ENCODE peak calls at places on chromosome 21, in ten cellular contexts. One of them, this sample, is unnamed.

GRCh38 chr21:28154121-28154520 is 838.6 kb downstream of the LTN1 start:
- DNase-seq in hepatocyte: no peak
- DNase-seq in testis: no peak
- DNase-seq in GM23248: no peak
- DNase-seq in RWPE2: no peak
- DNase-seq in thoracic aorta: no peak
- DNase-seq in thyroid gland: no peak
- DNase-seq in neural progenitor cell: no peak
- DNase-seq in AG09309: no peak
- DNase-seq in BJ: no peak
- DNase-seq in this sample: peak

GRCh38 chr21:22288885-22289509 is 1290.8 kb downstream of the NCAM2 start:
- DNase-seq in hepatocyte: no peak
- DNase-seq in testis: no peak
- DNase-seq in GM23248: no peak
- DNase-seq in RWPE2: no peak
- DNase-seq in thoracic aorta: no peak
- DNase-seq in thyroid gland: no peak
- DNase-seq in neural progenitor cell: no peak
- DNase-seq in AG09309: no peak
- DNase-seq in BJ: no peak
- DNase-seq in this sample: no peak

GRCh38 chr21:46000182-46000730 is 18.7 kb downstream of the COL6A1 start:
- DNase-seq in hepatocyte: no peak
- DNase-seq in testis: peak
- DNase-seq in GM23248: no peak
- DNase-seq in RWPE2: no peak
- DNase-seq in thoracic aorta: no peak
- DNase-seq in thyroid gland: no peak
- DNase-seq in neural progenitor cell: no peak
- DNase-seq in AG09309: no peak
- DNase-seq in BJ: no peak
- DNase-seq in this sample: no peak

GRCh38 chr21:25881524-25882376 is 147.0 kb downstream of the GABPA start:
- DNase-seq in hepatocyte: peak
- DNase-seq in testis: peak
- DNase-seq in GM23248: peak
- DNase-seq in RWPE2: no peak
- DNase-seq in thoracic aorta: peak
- DNase-seq in thyroid gland: peak
- DNase-seq in neural progenitor cell: peak
- DNase-seq in AG09309: no peak
- DNase-seq in BJ: no peak
- DNase-seq in this sample: peak

GRCh38 chr21:46437096-46437498 is 21.6 kb upstream of the DIP2A start:
- DNase-seq in hepatocyte: no peak
- DNase-seq in testis: no peak
- DNase-seq in GM23248: no peak
- DNase-seq in RWPE2: no peak
- DNase-seq in thoracic aorta: no peak
- DNase-seq in thyroid gland: no peak
- DNase-seq in neural progenitor cell: no peak
- DNase-seq in AG09309: no peak
- DNase-seq in BJ: no peak
- DNase-seq in this sample: no peak

GRCh38 chr21:27429612-27430361 is 462.9 kb upstream of the ADAMTS5 start:
- DNase-seq in hepatocyte: no peak
- DNase-seq in testis: no peak
- DNase-seq in GM23248: peak
- DNase-seq in RWPE2: no peak
- DNase-seq in thoracic aorta: no peak
- DNase-seq in thyroid gland: no peak
- DNase-seq in neural progenitor cell: no peak
- DNase-seq in AG09309: peak
- DNase-seq in BJ: peak
- DNase-seq in this sample: peak

GRCh38 chr21:29017639-29018237 is 1.4 kb downstream of the RWDD2B start:
- DNase-seq in hepatocyte: no peak
- DNase-seq in testis: no peak
- DNase-seq in GM23248: peak
- DNase-seq in RWPE2: no peak
- DNase-seq in thoracic aorta: no peak
- DNase-seq in thyroid gland: no peak
- DNase-seq in neural progenitor cell: no peak
- DNase-seq in AG09309: no peak
- DNase-seq in BJ: no peak
- DNase-seq in this sample: no peak

GRCh38 chr21:45974073-45975016 is 7.2 kb upstream of the COL6A1 start:
- DNase-seq in hepatocyte: peak
- DNase-seq in testis: no peak
- DNase-seq in GM23248: peak
- DNase-seq in RWPE2: peak
- DNase-seq in thoracic aorta: no peak
- DNase-seq in thyroid gland: peak
- DNase-seq in neural progenitor cell: peak
- DNase-seq in AG09309: no peak
- DNase-seq in BJ: no peak
- DNase-seq in this sample: no peak

GRCh38 chr21:26565546-26565945 is 7.5 kb downstream of the CYYR1 start:
- DNase-seq in hepatocyte: no peak
- DNase-seq in testis: no peak
- DNase-seq in GM23248: no peak
- DNase-seq in RWPE2: no peak
- DNase-seq in thoracic aorta: no peak
- DNase-seq in thyroid gland: no peak
- DNase-seq in neural progenitor cell: no peak
- DNase-seq in AG09309: no peak
- DNase-seq in BJ: no peak
- DNase-seq in this sample: no peak

DNA sequence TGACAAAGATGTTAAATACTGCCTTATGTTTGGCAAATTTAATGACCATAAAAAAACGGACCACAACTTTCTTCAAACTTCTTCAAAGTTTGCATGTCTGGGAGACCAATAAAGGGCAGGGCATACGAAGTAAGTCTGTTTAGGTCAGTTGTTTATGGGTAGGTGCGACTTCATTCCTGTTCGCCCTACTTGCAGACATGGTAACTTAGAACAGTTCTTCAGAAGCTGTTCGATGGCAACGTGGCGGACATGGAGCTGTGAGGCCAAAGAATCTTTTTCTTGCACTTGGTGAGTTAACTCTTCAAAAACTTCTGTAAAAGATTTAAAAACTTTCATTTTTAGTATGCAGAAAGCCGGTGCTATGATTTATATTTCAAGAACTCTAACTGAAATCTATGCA is 25.9 kb downstream of the C21orf91 start:
- DNase-seq in hepatocyte: no peak
- DNase-seq in testis: no peak
- DNase-seq in GM23248: no peak
- DNase-seq in RWPE2: no peak
- DNase-seq in thoracic aorta: no peak
- DNase-seq in thyroid gland: no peak
- DNase-seq in neural progenitor cell: no peak
- DNase-seq in AG09309: no peak
- DNase-seq in BJ: no peak
- DNase-seq in this sample: no peak
- H3K4me3 ChIP-seq in hepatocyte: no peak
- H3K4me3 ChIP-seq in testis: no peak
- H3K4me3 ChIP-seq in GM23248: no peak
- H3K4me3 ChIP-seq in RWPE2: no peak
- H3K4me3 ChIP-seq in thoracic aorta: peak
- H3K4me3 ChIP-seq in thyroid gland: no peak
- H3K4me3 ChIP-seq in neural progenitor cell: no peak
- H3K4me3 ChIP-seq in AG09309: no peak
- H3K4me3 ChIP-seq in BJ: no peak
- H3K4me3 ChIP-seq in this sample: no peak

GRCh38 chr21:33268736-33269441 is 2.7 kb downstream of the IL10RB start:
- DNase-seq in hepatocyte: peak
- DNase-seq in testis: no peak
- DNase-seq in GM23248: no peak
- DNase-seq in RWPE2: peak
- DNase-seq in thoracic aorta: no peak
- DNase-seq in thyroid gland: peak
- DNase-seq in neural progenitor cell: no peak
- DNase-seq in AG09309: no peak
- DNase-seq in BJ: no peak
- DNase-seq in this sample: no peak
- H3K4me3 ChIP-seq in hepatocyte: no peak
- H3K4me3 ChIP-seq in testis: no peak
- H3K4me3 ChIP-seq in GM23248: no peak
- H3K4me3 ChIP-seq in RWPE2: no peak
- H3K4me3 ChIP-seq in thoracic aorta: no peak
- H3K4me3 ChIP-seq in thyroid gland: no peak
- H3K4me3 ChIP-seq in neural progenitor cell: no peak
- H3K4me3 ChIP-seq in AG09309: no peak
- H3K4me3 ChIP-seq in BJ: no peak
- H3K4me3 ChIP-seq in this sample: no peak

DNA sequence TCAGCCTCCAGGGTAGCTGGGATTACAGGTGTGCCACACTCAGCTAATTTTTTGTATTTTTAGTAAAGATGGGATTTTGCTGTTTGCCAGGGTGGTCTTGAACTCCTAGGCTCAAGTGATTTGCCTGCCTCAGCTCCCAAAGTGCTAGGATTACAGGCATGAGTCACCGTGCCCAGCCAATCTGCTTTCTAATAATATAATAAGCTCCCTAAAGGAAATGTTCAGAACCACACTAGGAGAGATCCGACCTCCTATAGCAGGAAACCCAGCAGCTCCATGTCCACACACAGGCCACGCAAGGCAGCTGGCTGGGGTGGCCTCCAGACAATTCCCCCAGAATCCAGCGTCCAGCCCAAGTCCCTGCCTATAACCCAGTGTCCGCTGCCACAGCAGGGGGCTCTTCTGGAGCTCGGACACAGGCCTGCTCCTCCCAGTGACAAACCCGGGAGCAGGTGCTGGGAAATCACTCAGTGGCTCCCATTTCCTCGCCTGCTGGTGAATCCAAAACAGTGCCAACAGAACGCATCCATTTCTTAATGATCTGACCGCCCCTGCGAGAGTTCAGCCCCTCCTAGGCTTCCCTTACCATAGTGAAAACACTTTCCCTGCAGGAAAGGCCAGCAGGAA is 7.5 kb downstream of the RIPK4 start:
- DNase-seq in hepatocyte: no peak
- DNase-seq in testis: no peak
- DNase-seq in GM23248: peak
- DNase-seq in RWPE2: no peak
- DNase-seq in thoracic aorta: no peak
- DNase-seq in thyroid gland: no peak
- DNase-seq in neural progenitor cell: peak
- DNase-seq in AG09309: no peak
- DNase-seq in BJ: no peak
- DNase-seq in this sample: no peak
- H3K4me3 ChIP-seq in hepatocyte: no peak
- H3K4me3 ChIP-seq in testis: no peak
- H3K4me3 ChIP-seq in GM23248: no peak
- H3K4me3 ChIP-seq in RWPE2: no peak
- H3K4me3 ChIP-seq in thoracic aorta: no peak
- H3K4me3 ChIP-seq in thyroid gland: no peak
- H3K4me3 ChIP-seq in neural progenitor cell: no peak
- H3K4me3 ChIP-seq in AG09309: no peak
- H3K4me3 ChIP-seq in BJ: no peak
- H3K4me3 ChIP-seq in this sample: no peak

GRCh38 chr21:18249542-18250152 is 5.0 kb downstream of the CHODL start:
- DNase-seq in hepatocyte: no peak
- DNase-seq in testis: no peak
- DNase-seq in GM23248: no peak
- DNase-seq in RWPE2: no peak
- DNase-seq in thoracic aorta: no peak
- DNase-seq in thyroid gland: no peak
- DNase-seq in neural progenitor cell: peak
- DNase-seq in AG09309: no peak
- DNase-seq in BJ: no peak
- DNase-seq in this sample: no peak

GRCh38 chr21:18244721-18245486 is at the start of gene CHODL:
- DNase-seq in hepatocyte: peak
- DNase-seq in testis: peak
- DNase-seq in GM23248: no peak
- DNase-seq in RWPE2: no peak
- DNase-seq in thoracic aorta: no peak
- DNase-seq in thyroid gland: no peak
- DNase-seq in neural progenitor cell: peak
- DNase-seq in AG09309: no peak
- DNase-seq in BJ: no peak
- DNase-seq in this sample: no peak

GRCh38 chr21:18251065-18251464 is 6.4 kb downstream of the CHODL start:
- DNase-seq in hepatocyte: no peak
- DNase-seq in testis: no peak
- DNase-seq in GM23248: no peak
- DNase-seq in RWPE2: no peak
- DNase-seq in thoracic aorta: no peak
- DNase-seq in thyroid gland: no peak
- DNase-seq in neural progenitor cell: no peak
- DNase-seq in AG09309: no peak
- DNase-seq in BJ: no peak
- DNase-seq in this sample: no peak

GRCh38 chr21:18248171-18248570 is 3.5 kb downstream of the CHODL start:
- DNase-seq in hepatocyte: no peak
- DNase-seq in testis: no peak
- DNase-seq in GM23248: no peak
- DNase-seq in RWPE2: no peak
- DNase-seq in thoracic aorta: no peak
- DNase-seq in thyroid gland: no peak
- DNase-seq in neural progenitor cell: no peak
- DNase-seq in AG09309: no peak
- DNase-seq in BJ: no peak
- DNase-seq in this sample: no peak

GRCh38 chr21:18245493-18245967 is 897 bp downstream of the CHODL start:
- DNase-seq in hepatocyte: peak
- DNase-seq in testis: peak
- DNase-seq in GM23248: no peak
- DNase-seq in RWPE2: no peak
- DNase-seq in thoracic aorta: no peak
- DNase-seq in thyroid gland: no peak
- DNase-seq in neural progenitor cell: peak
- DNase-seq in AG09309: no peak
- DNase-seq in BJ: no peak
- DNase-seq in this sample: no peak
- H3K4me3 ChIP-seq in hepatocyte: peak
- H3K4me3 ChIP-seq in testis: peak
- H3K4me3 ChIP-seq in GM23248: no peak
- H3K4me3 ChIP-seq in RWPE2: no peak
- H3K4me3 ChIP-seq in thoracic aorta: peak
- H3K4me3 ChIP-seq in thyroid gland: no peak
- H3K4me3 ChIP-seq in neural progenitor cell: peak
- H3K4me3 ChIP-seq in AG09309: no peak
- H3K4me3 ChIP-seq in BJ: no peak
- H3K4me3 ChIP-seq in this sample: peak